ENCODE peak calls at places on chromosomes 4 and X, in six cellular contexts. K is HL-60, P is AG09319, N is endothelial cell, Z is brain microvascular endothelial cell, Y is mammary epithelial cell. G is an unnamed sample.

GRCh38 chr4:184514121-184514988 is 40.0 kb upstream of the IRF2 start:
- DNase-seq in Y (peak; percentile 84), P (peak; percentile 45), Z (peak; percentile 87), K (peak; percentile 63), N (no peak), G (peak; percentile 93)

GRCh38 chr4:155805016-155805415 is 46.2 kb downstream of the GUCY1B1 start:
- DNase-seq in P (no peak), Z (no peak), N (no peak), K (no peak), Y (no peak), G (no peak)

GRCh38 chr4:47219586-47219985 is 188.2 kb downstream of the GABRB1 start:
- DNase-seq in Z (no peak), N (no peak), K (no peak), Y (no peak), P (no peak), G (no peak)

GRCh38 chrX:68832101-68832416 is 3.2 kb downstream of the EFNB1 start:
- DNase-seq in N (no peak), P (peak; percentile 25), K (no peak), Y (peak; percentile 58), Z (peak; percentile 60), G (no peak)

GRCh38 chr4:63325140-63325539 is 1084.1 kb downstream of the TECRL start:
- DNase-seq in Y (no peak), N (no peak), P (no peak), K (no peak), Z (no peak), G (no peak)

GRCh38 chr4:115145393-115146160 is 32.2 kb upstream of the NDST4 start:
- DNase-seq in Y (no peak), Z (no peak), N (no peak), P (no peak), K (no peak), G (no peak)

GRCh38 chr4:8010618-8011017 is 71.0 kb upstream of the AFAP1 start:
- DNase-seq in P (no peak), Y (no peak), Z (peak; percentile 54), N (no peak), K (no peak), G (no peak)

GRCh38 chr4:101160792-101161592 is 186.3 kb downstream of the PPP3CA start:
- DNase-seq in Y (no peak), K (no peak), P (no peak), N (no peak), Z (no peak), G (no peak)

GRCh38 chr4:67220848-67221247 is 324.5 kb downstream of the CENPC start:
- DNase-seq in K (no peak), N (no peak), P (no peak), Z (no peak), Y (no peak), G (no peak)

GRCh38 chr4:47032405-47033106 is 1.2 kb downstream of the GABRB1 start:
- DNase-seq in N (peak; percentile 86), Z (peak; percentile 56), K (peak; percentile 18), P (no peak), Y (peak; percentile 14), G (no peak)

GRCh38 chr4:106444557-106444956 is 76.0 kb upstream of the GIMD1 start:
- DNase-seq in Z (peak; percentile 26), P (no peak), N (no peak), K (no peak), Y (peak; percentile 16), G (no peak)

GRCh38 chr4:123599920-123600394 is 203.4 kb downstream of the SPRY1 start:
- DNase-seq in Z (peak; percentile 45), P (no peak), N (peak; percentile 63), K (peak; percentile 94), Y (no peak), G (no peak)

GRCh38 chr4:136392576-136392975 is 1139.7 kb downstream of the PCDH18 start:
- DNase-seq in K (no peak), P (no peak), Z (peak; percentile 61), Y (no peak), N (no peak), G (no peak)

GRCh38 chrX:107729558-107730297 is 45.9 kb downstream of the TSC22D3 start:
- DNase-seq in N (no peak), P (no peak), Z (no peak), Y (peak; percentile 9), K (no peak), G (no peak)

GRCh38 chr4:108141213-108142045 is 27.3 kb downstream of the LEF1 start:
- DNase-seq in N (no peak), K (no peak), Y (no peak), P (peak; percentile 3), Z (no peak), G (no peak)

GRCh38 chr4:155705664-155706063 is 39.0 kb downstream of the GUCY1A1 start:
- DNase-seq in Z (peak; percentile 77), N (no peak), K (no peak), P (no peak), Y (no peak), G (no peak)

DNA sequence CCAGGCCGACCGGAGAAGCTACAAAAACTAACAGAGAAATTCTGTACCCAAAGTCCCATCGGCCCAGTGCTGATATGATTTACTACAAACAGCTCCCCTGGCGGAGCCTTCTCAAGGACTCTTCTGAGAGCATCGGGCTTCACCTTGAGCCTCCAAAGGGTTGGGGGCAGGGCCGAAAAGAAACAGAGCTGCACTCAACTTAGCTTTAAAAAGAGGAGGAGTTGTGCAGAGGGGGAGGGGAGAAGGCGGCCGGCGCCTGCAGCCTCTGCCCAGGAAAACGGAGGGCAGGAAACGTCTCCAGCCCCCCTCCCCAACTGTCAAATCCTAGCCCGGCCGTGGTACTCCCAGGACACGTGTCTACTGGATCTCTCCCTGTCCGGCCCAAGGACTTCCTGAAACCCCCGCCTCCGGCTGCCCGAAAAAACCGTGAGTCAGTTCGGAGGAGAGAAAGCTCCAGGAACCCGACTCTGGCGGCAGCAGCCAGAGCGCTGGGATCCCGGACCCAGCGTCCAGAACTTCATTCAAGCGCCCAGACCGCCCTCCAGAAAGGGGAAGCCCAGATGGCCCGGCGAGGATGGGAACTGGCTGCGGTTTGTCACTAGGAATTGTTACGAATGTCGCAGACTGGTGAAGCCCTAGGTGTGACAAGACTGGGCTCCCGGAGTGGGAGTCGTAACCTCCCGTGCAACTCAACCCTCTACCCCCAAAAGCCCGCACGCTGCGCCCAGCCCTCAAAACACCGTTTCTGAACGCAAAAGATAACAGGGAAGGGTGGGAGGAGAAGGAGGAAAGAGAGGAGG is 1.0 kb downstream of the ADAMTS3 start:
- DNase-seq in N (peak; percentile 83), K (no peak), P (peak; percentile 59), Z (peak; percentile 72), Y (peak; percentile 82), G (peak; percentile 92)
- TF ChIP-seq CTCF in N (no peak), K (no peak), P (peak; percentile 58), Z (peak; percentile 75), Y (peak; percentile 44), G (peak; percentile 24)

GRCh38 chrX:45751156-45751555 is 550.5 kb upstream of the DIPK2B start:
- DNase-seq in N (no peak), Z (no peak), Y (no peak), P (no peak), K (no peak), G (no peak)

GRCh38 chrX:45750639-45751038 is 550.0 kb upstream of the DIPK2B start:
- DNase-seq in P (no peak), Y (peak; percentile 74), Z (no peak), N (no peak), K (no peak), G (no peak)

GRCh38 chrX:45747905-45748304 is 547.2 kb upstream of the DIPK2B start:
- DNase-seq in Z (no peak), N (no peak), Y (peak; percentile 72), P (no peak), K (no peak), G (no peak)

GRCh38 chrX:45748443-45748842 is 547.8 kb upstream of the DIPK2B start:
- DNase-seq in Z (no peak), Y (no peak), K (no peak), P (no peak), N (no peak), G (no peak)

GRCh38 chrX:45749375-45749774 is 548.7 kb upstream of the DIPK2B start:
- DNase-seq in K (no peak), P (no peak), Z (no peak), N (no peak), Y (no peak), G (no peak)
- TF ChIP-seq CTCF in K (no peak), P (peak; percentile 44), Z (peak; percentile 47), N (no peak), Y (peak; percentile 40), G (peak; percentile 38)

DNA sequence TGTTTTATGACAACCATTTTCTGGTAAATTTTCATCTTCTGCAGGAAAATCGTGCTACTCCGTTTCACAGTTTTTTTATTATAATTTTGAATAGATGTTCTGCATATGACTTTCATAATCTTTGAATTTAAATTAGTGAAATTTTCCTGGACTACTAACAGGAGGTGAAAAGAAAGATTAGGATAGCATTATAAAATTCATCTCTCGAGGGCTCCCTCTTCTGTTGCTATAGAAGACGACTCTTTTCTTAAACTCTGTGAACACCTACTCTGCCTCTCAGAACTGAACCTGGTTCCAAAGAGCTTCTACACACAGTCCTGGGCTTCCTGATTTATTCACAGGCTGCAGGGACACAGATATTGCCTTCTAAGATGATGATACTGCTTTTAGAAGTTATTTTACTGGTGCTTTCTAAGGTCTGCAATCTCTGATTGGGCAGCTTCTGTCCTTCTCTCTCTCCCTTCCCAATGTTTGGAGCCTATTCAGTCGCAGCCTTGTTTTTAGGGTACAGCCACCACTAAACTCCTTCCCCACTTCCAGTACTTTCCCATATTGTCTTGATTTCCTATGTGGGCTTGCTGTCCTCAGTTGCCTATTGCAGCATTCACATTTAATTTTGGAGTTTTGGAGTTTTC is 10.1 kb upstream of the SAP30 start:
- DNase-seq in N (no peak), P (no peak), Y (no peak), K (no peak), Z (no peak), G (no peak)
- TF ChIP-seq CTCF in N (no peak), P (peak; percentile 39), Y (no peak), K (peak; percentile 1), Z (peak; percentile 52), G (peak; percentile 40)

GRCh38 chr4:183288955-183289354 is 31.1 kb downstream of the CLDN22 start:
- DNase-seq in N (no peak), K (no peak), Z (no peak), P (no peak), Y (no peak), G (no peak)
- TF ChIP-seq CTCF in N (no peak), K (no peak), Z (peak; percentile 26), P (no peak), Y (no peak), G (no peak)

DNA sequence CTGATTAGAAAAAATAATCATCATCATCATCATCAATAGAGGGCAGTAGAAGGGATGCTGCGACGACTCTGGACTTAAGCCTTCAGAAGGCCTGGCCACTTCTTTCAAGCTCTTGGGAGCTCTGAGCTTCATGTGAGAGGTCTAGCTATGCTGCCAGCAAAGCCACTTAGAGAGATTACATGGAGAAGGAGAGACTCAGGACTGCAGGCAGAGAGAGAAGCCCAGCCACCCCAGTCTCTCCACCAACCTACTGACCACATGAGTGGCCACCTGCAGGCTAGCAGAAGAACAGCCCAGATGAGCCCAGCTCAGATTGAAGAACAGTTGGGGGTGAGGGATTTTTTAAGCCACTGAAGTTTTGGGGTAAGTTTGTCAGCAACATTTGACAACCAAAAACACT is 17.1 kb upstream of the TMEM150C start:
- DNase-seq in Y (no peak), N (no peak), K (no peak), P (no peak), Z (peak; percentile 5), G (no peak)
- TF ChIP-seq CTCF in Y (peak; percentile 21), N (peak; percentile 35), K (no peak), P (peak; percentile 3), Z (peak; percentile 61), G (no peak)

DNA sequence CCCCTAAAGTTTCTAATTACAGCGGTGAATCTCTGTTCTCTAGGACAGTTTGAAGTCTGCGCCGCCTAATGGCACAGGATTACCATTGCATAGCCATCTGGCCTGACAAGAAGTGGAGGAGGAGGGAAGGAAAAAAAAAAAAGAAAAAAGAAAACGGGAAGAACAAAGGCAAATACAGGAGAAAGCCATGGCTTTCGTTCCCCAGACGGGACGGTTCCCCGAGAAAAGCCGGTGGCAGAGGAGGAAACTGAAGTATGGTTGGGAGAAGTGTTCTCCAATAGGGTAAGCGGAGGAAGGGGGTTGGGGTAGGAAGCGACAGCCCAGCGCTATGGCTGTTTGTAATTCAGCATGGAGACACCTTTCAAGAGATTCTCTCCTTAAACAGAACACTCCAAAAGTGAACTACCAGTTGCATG is 80.8 kb downstream of the HMGN5 start:
- DNase-seq in N (peak; percentile 34), P (no peak), Y (peak; percentile 50), Z (peak; percentile 27), K (peak; percentile 20), G (no peak)
- TF ChIP-seq CTCF in N (peak; percentile 46), P (peak; percentile 61), Y (peak; percentile 39), Z (peak; percentile 74), K (peak; percentile 26), G (peak; percentile 35)